ENCODE peak calls at places on chromosomes 7 and 10, in four cellular contexts. A, F, Z and V are unnamed samples.

GRCh38 chr10:74962517-74962916 is 136.1 kb downstream of the KAT6B start:
- DNase-seq in F (no peak), Z (no peak), A (no peak), V (no peak)

GRCh38 chr7:28137471-28137870 is 43.1 kb downstream of the JAZF1 start:
- DNase-seq in A (no peak), Z (no peak), F (no peak), V (no peak)

GRCh38 chr10:33334170-33334838 is at the start of gene NRP1:
- DNase-seq in A (no peak), F (no peak), Z (peak; percentile 89), V (no peak)

GRCh38 chr10:5547684-5547933 is 22.8 kb downstream of the CALML3 start:
- DNase-seq in F (no peak), Z (no peak), A (no peak), V (no peak)

GRCh38 chr10:68137174-68137573 is 27.9 kb downstream of the MYPN start:
- DNase-seq in A (no peak), Z (no peak), F (no peak), V (no peak)

GRCh38 chr10:25683291-25683690 is 250.7 kb upstream of the MYO3A start:
- DNase-seq in Z (no peak), F (no peak), A (no peak), V (no peak)

GRCh38 chr10:22713853-22714523 is 390 bp downstream of the PIP4K2A start:
- DNase-seq in Z (no peak), A (peak; percentile 56), F (no peak), V (no peak)

GRCh38 chr7:102860351-102860811 is 52.4 kb upstream of the LRRC17 start:
- DNase-seq in Z (no peak), F (peak; percentile 79), A (no peak), V (no peak)

GRCh38 chr10:63343476-63343875 is 122.3 kb downstream of the JMJD1C start:
- DNase-seq in F (no peak), A (no peak), Z (no peak), V (no peak)

DNA sequence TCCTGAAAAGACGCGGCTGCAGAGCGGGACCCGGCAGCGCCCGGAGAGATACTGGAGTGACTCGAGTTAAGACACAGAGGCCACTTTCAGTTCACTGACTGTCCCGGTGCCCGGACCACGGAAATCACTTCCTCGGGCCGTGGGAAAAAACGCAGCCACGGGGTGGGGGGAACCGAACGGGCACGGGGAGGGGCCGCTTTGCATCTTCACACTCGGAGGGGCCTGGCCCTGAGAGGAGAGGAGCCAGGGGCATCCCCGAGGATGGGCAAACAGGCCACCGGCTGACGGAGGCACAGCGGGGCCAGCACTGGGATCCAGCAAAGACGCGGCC is 85.5 kb downstream of the FOXL3 start:
- DNase-seq in F (no peak), Z (no peak), A (no peak), V (no peak)
- TF ChIP-seq POLR2AphosphoS2 in F (no peak), Z (no peak), A (no peak), V (no peak)

DNA sequence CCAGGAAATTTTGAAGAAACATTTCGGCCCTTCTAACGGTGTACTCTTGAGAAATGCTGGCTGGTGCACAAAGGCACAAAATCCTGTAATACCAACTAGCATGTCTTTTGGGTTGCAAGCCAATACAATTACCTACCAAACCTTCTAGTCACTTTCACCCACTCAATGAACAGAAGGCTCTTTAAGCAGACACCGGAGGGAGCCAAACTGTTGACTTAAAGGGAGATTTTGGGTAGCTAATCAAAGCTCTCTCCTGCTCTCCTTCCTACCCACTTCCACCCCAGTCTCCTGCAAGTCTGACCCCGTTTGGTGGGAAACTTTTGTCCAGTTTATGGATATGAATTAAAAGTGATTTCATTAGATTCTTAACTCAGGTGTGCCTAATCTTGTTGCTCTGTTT is 24.0 kb downstream of the GRM3 start:
- DNase-seq in Z (no peak), F (no peak), A (no peak), V (no peak)
- TF ChIP-seq POLR2AphosphoS2 in Z (no peak), F (no peak), A (no peak), V (no peak)

GRCh38 chr7:128827971-128828711 is 2.1 kb upstream of the FLNC start:
- DNase-seq in Z (no peak), F (peak; percentile 20), A (peak; percentile 75), V (no peak)

GRCh38 chr7:128830231-128831177 is at the start of gene FLNC:
- DNase-seq in A (peak; percentile 73), F (no peak), Z (no peak), V (no peak)

GRCh38 chr7:128827248-128827958 is 2.8 kb upstream of the FLNC start:
- DNase-seq in Z (no peak), F (no peak), A (peak; percentile 88), V (no peak)

GRCh38 chr7:128831178-128831993 is 1.2 kb downstream of the FLNC start:
- DNase-seq in F (no peak), A (peak; percentile 95), Z (no peak), V (no peak)

GRCh38 chr7:128829391-128830166 is 627 bp upstream of the FLNC start:
- DNase-seq in Z (no peak), A (peak; percentile 74), F (no peak), V (no peak)
- TF ChIP-seq POLR2AphosphoS2 in Z (no peak), A (no peak), F (no peak), V (no peak)

GRCh38 chr7:105224884-105225651 is 163.7 kb downstream of the SRPK2 start:
- DNase-seq in A (peak; percentile 73), F (no peak), Z (peak; percentile 75), V (peak; percentile 42)
- TF ChIP-seq POLR2AphosphoS2 in A (no peak), F (no peak), Z (no peak), V (no peak)

DNA sequence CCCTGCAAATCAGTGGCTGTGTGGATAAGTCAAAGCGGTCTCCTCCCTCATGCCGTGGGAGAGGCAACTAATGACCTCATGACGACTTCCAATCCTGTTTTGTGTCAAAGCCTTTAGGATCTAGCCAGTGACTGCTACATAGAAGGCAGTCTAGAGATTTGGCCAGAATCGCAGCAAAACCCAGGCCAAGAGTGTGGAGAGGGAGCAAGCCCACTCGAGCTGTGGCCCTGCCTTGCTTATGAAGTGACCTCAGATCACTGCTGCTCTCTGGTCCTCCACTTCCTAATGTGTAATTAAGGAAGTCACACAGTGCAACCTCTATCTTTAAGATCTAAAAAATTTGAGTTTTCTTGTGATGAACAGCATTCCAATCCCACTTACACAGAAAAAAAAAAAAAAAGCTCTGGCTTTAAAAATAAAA is 296.7 kb upstream of the KLF6 start:
- DNase-seq in A (no peak), Z (no peak), F (no peak), V (no peak)
- TF ChIP-seq POLR2AphosphoS2 in A (no peak), Z (no peak), F (no peak), V (no peak)

GRCh38 chr7:103989785-103990775 is 622 bp upstream of the RELN start:
- DNase-seq in A (peak; percentile 82), F (peak; percentile 59), Z (no peak), V (no peak)
- TF ChIP-seq POLR2AphosphoS2 in A (no peak), F (no peak), Z (no peak), V (no peak)